ENCODE peak calls at places on chromosome 7, in eight cellular contexts. One of them, this sample, is unnamed.

GRCh38 chr7:48168159-48168558 is 3.1 kb upstream of the ABCA13 start:
- DNase-seq in NCI-H2171 treated with DMSO at 0.1 percent for 48 hours: no peak
- DNase-seq in NCI-H510A: no peak
- DNase-seq in neural progenitor cell: no peak
- DNase-seq in heart left ventricle: no peak
- DNase-seq in stimulated activated CD4-positive, alpha-beta T cell treated with anti-CD3 and anti-CD28 coated beads, Interleukin-1b, Interleukin-23, amount 100 ng/mL, for 4 hours: no peak
- DNase-seq in HT1080: peak
- DNase-seq in ovary: no peak
- DNase-seq in this sample: no peak

GRCh38 chr7:69360913-69361312 is 237.4 kb upstream of the AUTS2 start:
- DNase-seq in NCI-H2171 treated with DMSO at 0.1 percent for 48 hours: no peak
- DNase-seq in heart left ventricle: no peak
- DNase-seq in ovary: no peak
- DNase-seq in neural progenitor cell: no peak
- DNase-seq in HT1080: no peak
- DNase-seq in stimulated activated CD4-positive, alpha-beta T cell treated with anti-CD3 and anti-CD28 coated beads, Interleukin-1b, Interleukin-23, amount 100 ng/mL, for 4 hours: no peak
- DNase-seq in NCI-H510A: no peak
- DNase-seq in this sample: no peak

GRCh38 chr7:28081016-28081415 is 99.6 kb downstream of the JAZF1 start:
- DNase-seq in stimulated activated CD4-positive, alpha-beta T cell treated with anti-CD3 and anti-CD28 coated beads, Interleukin-1b, Interleukin-23, amount 100 ng/mL, for 4 hours: no peak
- DNase-seq in NCI-H2171 treated with DMSO at 0.1 percent for 48 hours: no peak
- DNase-seq in ovary: peak
- DNase-seq in NCI-H510A: no peak
- DNase-seq in neural progenitor cell: no peak
- DNase-seq in HT1080: no peak
- DNase-seq in heart left ventricle: no peak
- DNase-seq in this sample: no peak

GRCh38 chr7:102883098-102883860 is 29.5 kb upstream of the LRRC17 start:
- DNase-seq in NCI-H2171 treated with DMSO at 0.1 percent for 48 hours: no peak
- DNase-seq in HT1080: peak
- DNase-seq in NCI-H510A: no peak
- DNase-seq in stimulated activated CD4-positive, alpha-beta T cell treated with anti-CD3 and anti-CD28 coated beads, Interleukin-1b, Interleukin-23, amount 100 ng/mL, for 4 hours: no peak
- DNase-seq in neural progenitor cell: no peak
- DNase-seq in heart left ventricle: no peak
- DNase-seq in ovary: no peak
- DNase-seq in this sample: no peak

GRCh38 chr7:158840604-158841003 is 11.3 kb upstream of the ESYT2 start:
- DNase-seq in stimulated activated CD4-positive, alpha-beta T cell treated with anti-CD3 and anti-CD28 coated beads, Interleukin-1b, Interleukin-23, amount 100 ng/mL, for 4 hours: no peak
- DNase-seq in ovary: no peak
- DNase-seq in neural progenitor cell: no peak
- DNase-seq in HT1080: no peak
- DNase-seq in heart left ventricle: no peak
- DNase-seq in NCI-H2171 treated with DMSO at 0.1 percent for 48 hours: no peak
- DNase-seq in NCI-H510A: no peak
- DNase-seq in this sample: no peak

GRCh38 chr7:74657692-74658170 is at the start of gene GTF2I:
- DNase-seq in stimulated activated CD4-positive, alpha-beta T cell treated with anti-CD3 and anti-CD28 coated beads, Interleukin-1b, Interleukin-23, amount 100 ng/mL, for 4 hours: no peak
- DNase-seq in NCI-H510A: no peak
- DNase-seq in neural progenitor cell: peak
- DNase-seq in heart left ventricle: peak
- DNase-seq in NCI-H2171 treated with DMSO at 0.1 percent for 48 hours: no peak
- DNase-seq in HT1080: no peak
- DNase-seq in ovary: no peak
- DNase-seq in this sample: no peak

GRCh38 chr7:65966167-65966566 is 15.8 kb downstream of the GUSB start:
- DNase-seq in ovary: no peak
- DNase-seq in neural progenitor cell: no peak
- DNase-seq in NCI-H2171 treated with DMSO at 0.1 percent for 48 hours: no peak
- DNase-seq in stimulated activated CD4-positive, alpha-beta T cell treated with anti-CD3 and anti-CD28 coated beads, Interleukin-1b, Interleukin-23, amount 100 ng/mL, for 4 hours: no peak
- DNase-seq in NCI-H510A: no peak
- DNase-seq in HT1080: no peak
- DNase-seq in heart left ventricle: no peak
- DNase-seq in this sample: no peak

GRCh38 chr7:832292-832967 is at the start of gene SUN1:
- DNase-seq in NCI-H2171 treated with DMSO at 0.1 percent for 48 hours: no peak
- DNase-seq in ovary: no peak
- DNase-seq in heart left ventricle: no peak
- DNase-seq in HT1080: peak
- DNase-seq in neural progenitor cell: no peak
- DNase-seq in stimulated activated CD4-positive, alpha-beta T cell treated with anti-CD3 and anti-CD28 coated beads, Interleukin-1b, Interleukin-23, amount 100 ng/mL, for 4 hours: peak
- DNase-seq in NCI-H510A: no peak
- DNase-seq in this sample: no peak

GRCh38 chr7:108492742-108493141 is 33.2 kb downstream of the PNPLA8 start:
- DNase-seq in NCI-H510A: no peak
- DNase-seq in NCI-H2171 treated with DMSO at 0.1 percent for 48 hours: no peak
- DNase-seq in heart left ventricle: no peak
- DNase-seq in neural progenitor cell: no peak
- DNase-seq in HT1080: peak
- DNase-seq in stimulated activated CD4-positive, alpha-beta T cell treated with anti-CD3 and anti-CD28 coated beads, Interleukin-1b, Interleukin-23, amount 100 ng/mL, for 4 hours: no peak
- DNase-seq in ovary: no peak
- DNase-seq in this sample: no peak

GRCh38 chr7:36736827-36737211 is 12.5 kb upstream of the AOAH start:
- DNase-seq in NCI-H510A: no peak
- DNase-seq in ovary: no peak
- DNase-seq in NCI-H2171 treated with DMSO at 0.1 percent for 48 hours: no peak
- DNase-seq in heart left ventricle: no peak
- DNase-seq in neural progenitor cell: no peak
- DNase-seq in HT1080: no peak
- DNase-seq in stimulated activated CD4-positive, alpha-beta T cell treated with anti-CD3 and anti-CD28 coated beads, Interleukin-1b, Interleukin-23, amount 100 ng/mL, for 4 hours: no peak
- DNase-seq in this sample: no peak

GRCh38 chr7:363626-364025 is 73.7 kb downstream of the FOXL3 start:
- DNase-seq in HT1080: no peak
- DNase-seq in NCI-H2171 treated with DMSO at 0.1 percent for 48 hours: no peak
- DNase-seq in neural progenitor cell: no peak
- DNase-seq in ovary: no peak
- DNase-seq in NCI-H510A: no peak
- DNase-seq in stimulated activated CD4-positive, alpha-beta T cell treated with anti-CD3 and anti-CD28 coated beads, Interleukin-1b, Interleukin-23, amount 100 ng/mL, for 4 hours: no peak
- DNase-seq in heart left ventricle: peak
- DNase-seq in this sample: peak

GRCh38 chr7:14717169-14717568 is 185.4 kb downstream of the DGKB start:
- DNase-seq in NCI-H510A: no peak
- DNase-seq in HT1080: no peak
- DNase-seq in neural progenitor cell: no peak
- DNase-seq in stimulated activated CD4-positive, alpha-beta T cell treated with anti-CD3 and anti-CD28 coated beads, Interleukin-1b, Interleukin-23, amount 100 ng/mL, for 4 hours: no peak
- DNase-seq in NCI-H2171 treated with DMSO at 0.1 percent for 48 hours: no peak
- DNase-seq in heart left ventricle: no peak
- DNase-seq in ovary: no peak
- DNase-seq in this sample: no peak

GRCh38 chr7:70833726-70834125 is 298.2 kb upstream of the GALNT17 start:
- DNase-seq in heart left ventricle: no peak
- DNase-seq in NCI-H510A: no peak
- DNase-seq in HT1080: peak
- DNase-seq in NCI-H2171 treated with DMSO at 0.1 percent for 48 hours: no peak
- DNase-seq in stimulated activated CD4-positive, alpha-beta T cell treated with anti-CD3 and anti-CD28 coated beads, Interleukin-1b, Interleukin-23, amount 100 ng/mL, for 4 hours: no peak
- DNase-seq in neural progenitor cell: no peak
- DNase-seq in ovary: no peak
- DNase-seq in this sample: no peak

GRCh38 chr7:95545666-95546065 is 50.6 kb downstream of the PDK4 start:
- DNase-seq in stimulated activated CD4-positive, alpha-beta T cell treated with anti-CD3 and anti-CD28 coated beads, Interleukin-1b, Interleukin-23, amount 100 ng/mL, for 4 hours: no peak
- DNase-seq in heart left ventricle: no peak
- DNase-seq in neural progenitor cell: no peak
- DNase-seq in ovary: no peak
- DNase-seq in NCI-H510A: no peak
- DNase-seq in HT1080: no peak
- DNase-seq in NCI-H2171 treated with DMSO at 0.1 percent for 48 hours: no peak
- DNase-seq in this sample: no peak

GRCh38 chr7:22751341-22751740 is 24.3 kb downstream of the IL6 start:
- DNase-seq in NCI-H510A: no peak
- DNase-seq in stimulated activated CD4-positive, alpha-beta T cell treated with anti-CD3 and anti-CD28 coated beads, Interleukin-1b, Interleukin-23, amount 100 ng/mL, for 4 hours: no peak
- DNase-seq in neural progenitor cell: no peak
- DNase-seq in ovary: no peak
- DNase-seq in heart left ventricle: no peak
- DNase-seq in HT1080: peak
- DNase-seq in NCI-H2171 treated with DMSO at 0.1 percent for 48 hours: no peak
- DNase-seq in this sample: no peak

GRCh38 chr7:32500922-32501341 is 5.6 kb downstream of the AVL9 start:
- DNase-seq in NCI-H510A: no peak
- DNase-seq in heart left ventricle: no peak
- DNase-seq in NCI-H2171 treated with DMSO at 0.1 percent for 48 hours: no peak
- DNase-seq in neural progenitor cell: no peak
- DNase-seq in HT1080: peak
- DNase-seq in ovary: no peak
- DNase-seq in stimulated activated CD4-positive, alpha-beta T cell treated with anti-CD3 and anti-CD28 coated beads, Interleukin-1b, Interleukin-23, amount 100 ng/mL, for 4 hours: no peak
- DNase-seq in this sample: no peak

GRCh38 chr7:51019231-51019844 is 236.6 kb upstream of the GRB10 start:
- DNase-seq in ovary: no peak
- DNase-seq in stimulated activated CD4-positive, alpha-beta T cell treated with anti-CD3 and anti-CD28 coated beads, Interleukin-1b, Interleukin-23, amount 100 ng/mL, for 4 hours: no peak
- DNase-seq in NCI-H2171 treated with DMSO at 0.1 percent for 48 hours: no peak
- DNase-seq in neural progenitor cell: no peak
- DNase-seq in heart left ventricle: no peak
- DNase-seq in NCI-H510A: no peak
- DNase-seq in HT1080: peak
- DNase-seq in this sample: no peak

GRCh38 chr7:148501707-148502139 is 88.8 kb upstream of the C7orf33 start:
- DNase-seq in NCI-H2171 treated with DMSO at 0.1 percent for 48 hours: no peak
- DNase-seq in neural progenitor cell: peak
- DNase-seq in HT1080: no peak
- DNase-seq in NCI-H510A: no peak
- DNase-seq in stimulated activated CD4-positive, alpha-beta T cell treated with anti-CD3 and anti-CD28 coated beads, Interleukin-1b, Interleukin-23, amount 100 ng/mL, for 4 hours: no peak
- DNase-seq in ovary: no peak
- DNase-seq in heart left ventricle: no peak
- DNase-seq in this sample: no peak

GRCh38 chr7:100053201-100053600 is 3.6 kb downstream of the ZSCAN21 start:
- DNase-seq in ovary: no peak
- DNase-seq in NCI-H2171 treated with DMSO at 0.1 percent for 48 hours: peak
- DNase-seq in HT1080: peak
- DNase-seq in stimulated activated CD4-positive, alpha-beta T cell treated with anti-CD3 and anti-CD28 coated beads, Interleukin-1b, Interleukin-23, amount 100 ng/mL, for 4 hours: no peak
- DNase-seq in heart left ventricle: no peak
- DNase-seq in neural progenitor cell: peak
- DNase-seq in NCI-H510A: peak
- DNase-seq in this sample: no peak

This sample was measured in upper lobe of right lung.